ENCODE peak calls at places on chromosomes 6 and 20, in seven cellular contexts. Q, V, K, Y, G, F and T are unnamed samples.

GRCh38 chr6:44512868-44513641 is 125.5 kb downstream of the CDC5L start:
- DNase-seq in Q (no peak), V (no peak), K (peak), Y (no peak), G (no peak), F (no peak), T (no peak)

GRCh38 chr20:17494201-17494600 is 37.0 kb downstream of the BFSP1 start:
- DNase-seq in Q (no peak), V (no peak), K (peak), Y (no peak), G (no peak), F (no peak), T (no peak)

GRCh38 chr6:958531-958930 is 265.6 kb upstream of the EXOC2 start:
- DNase-seq in Q (peak), V (no peak), K (no peak), Y (no peak), G (no peak), F (no peak), T (no peak)

GRCh38 chr6:31707701-31708100 is 1.0 kb downstream of the LY6G6F start:
- DNase-seq in Q (no peak), V (no peak), K (no peak), Y (no peak), G (no peak), F (no peak), T (no peak)

GRCh38 chr6:137268911-137269310 is 49.7 kb upstream of the IFNGR1 start:
- DNase-seq in Q (no peak), V (no peak), K (no peak), Y (no peak), G (no peak), F (no peak), T (no peak)

GRCh38 chr6:102732908-102733307 is 1339.4 kb downstream of the GRIK2 start:
- DNase-seq in Q (no peak), V (no peak), K (no peak), Y (no peak), G (no peak), F (no peak), T (no peak)

GRCh38 chr20:36230019-36230418 is 6.3 kb upstream of the AAR2 start:
- DNase-seq in Q (no peak), V (no peak), K (no peak), Y (no peak), G (no peak), F (no peak), T (no peak)

GRCh38 chr20:44683263-44684046 is 31.7 kb upstream of the CCN5 start:
- DNase-seq in Q (no peak), V (peak), K (peak), Y (peak), G (peak), F (peak), T (peak)

GRCh38 chr6:128580224-128581110 is 60.1 kb upstream of the PTPRK start:
- DNase-seq in Q (no peak), V (no peak), K (no peak), Y (no peak), G (no peak), F (no peak), T (no peak)

GRCh38 chr6:170282512-170283158 is 8.2 kb downstream of the DLL1 start:
- DNase-seq in Q (no peak), V (no peak), K (no peak), Y (no peak), G (no peak), F (no peak), T (no peak)

GRCh38 chr6:29736563-29736962 is 13.3 kb downstream of the HLA-F start:
- DNase-seq in Q (no peak), V (no peak), K (peak), Y (no peak), G (no peak), F (no peak), T (no peak)

GRCh38 chr6:169589293-169589692 is 112.5 kb downstream of the WDR27 start:
- DNase-seq in Q (no peak), V (peak), K (peak), Y (no peak), G (no peak), F (peak), T (no peak)

GRCh38 chr20:15882553-15882952 is 690.7 kb downstream of the KIF16B start:
- DNase-seq in Q (peak), V (no peak), K (no peak), Y (no peak), G (no peak), F (no peak), T (no peak)

GRCh38 chr6:3664641-3665041 is 86.9 kb downstream of the PXDC1 start:
- DNase-seq in Q (no peak), V (no peak), K (no peak), Y (no peak), G (no peak), F (no peak), T (no peak)

GRCh38 chr6:145547596-145548325 is 187.6 kb downstream of the EPM2A start:
- DNase-seq in Q (peak), V (no peak), K (no peak), Y (no peak), G (no peak), F (no peak), T (no peak)

GRCh38 chr6:156720739-156721714 is 56.2 kb upstream of the ARID1B start:
- DNase-seq in Q (no peak), V (no peak), K (no peak), Y (no peak), G (no peak), F (no peak), T (no peak)

GRCh38 chr20:31712564-31713311 is 9.9 kb downstream of the BCL2L1 start:
- DNase-seq in Q (peak), V (no peak), K (no peak), Y (peak), G (no peak), F (no peak), T (no peak)

GRCh38 chr6:143498428-143498827 is 13.1 kb downstream of the FUCA2 start:
- DNase-seq in Q (no peak), V (no peak), K (no peak), Y (no peak), G (no peak), F (no peak), T (no peak)

GRCh38 chr6:96542702-96543101 is 20.2 kb upstream of the FHL5 start:
- DNase-seq in Q (no peak), V (no peak), K (no peak), Y (no peak), G (no peak), F (no peak), T (no peak)

GRCh38 chr6:155273438-155273837 is 9.6 kb downstream of the CLDN20 start:
- DNase-seq in Q (no peak), V (no peak), K (no peak), Y (no peak), G (no peak), F (no peak), T (no peak)

GRCh38 chr6:33010356-33010755 is 965 bp upstream of the HLA-DOA start:
- DNase-seq in Q (no peak), V (no peak), K (no peak), Y (no peak), G (no peak), F (no peak), T (no peak)

GRCh38 chr6:79420054-79420453 is 117.2 kb downstream of the LCA5 start:
- DNase-seq in Q (no peak), V (no peak), K (no peak), Y (no peak), G (no peak), F (peak), T (no peak)